ENCODE peak calls at places on chromosomes 7 and 10, in four cellular contexts. C is kidney tubule cell, V is head of caudate nucleus, W is T-helper 2 cell. O is an unnamed sample.

GRCh38 chr7:92595281-92595680 is 5.1 kb upstream of the FAM133B start:
- DNase-seq in C (peak; percentile 73), V (no peak), W (no peak), O (no peak)

GRCh38 chr10:805635-806305 is 116.3 kb upstream of the DIP2C start:
- DNase-seq in C (no peak), V (no peak), W (no peak), O (no peak)

GRCh38 chr7:431041-431440 is 88.6 kb downstream of the PDGFA start:
- DNase-seq in C (no peak), V (no peak), W (no peak), O (no peak)

GRCh38 chr7:97133166-97133565 is 15.7 kb downstream of the SDHAF3 start:
- DNase-seq in C (no peak), V (no peak), W (no peak), O (no peak)

GRCh38 chr7:92809397-92810241 is 26.8 kb downstream of the CDK6 start:
- DNase-seq in C (peak; percentile 91), V (peak; percentile 18), W (peak; percentile 97), O (peak; percentile 29)

GRCh38 chr7:124764071-124764846 is 1.3 kb downstream of the GPR37 start:
- DNase-seq in C (no peak), V (peak; percentile 28), W (no peak), O (no peak)

GRCh38 chr7:155531686-155532085 is 14.7 kb downstream of the CNPY1 start:
- DNase-seq in C (peak; percentile 71), V (no peak), W (no peak), O (no peak)

GRCh38 chr7:87816389-87816788 is 59.8 kb downstream of the SLC25A40 start:
- DNase-seq in C (peak; percentile 44), V (no peak), W (no peak), O (no peak)

GRCh38 chr10:12334186-12334530 is 15.2 kb upstream of the CAMK1D start:
- DNase-seq in C (no peak), V (no peak), W (no peak), O (no peak)

GRCh38 chr7:121544726-121545125 is 148.6 kb upstream of the FAM3C start:
- DNase-seq in C (peak; percentile 99), V (no peak), W (peak; percentile 78), O (no peak)

GRCh38 chr7:37718585-37718984 is 35.0 kb downstream of the GPR141 start:
- DNase-seq in C (no peak), V (no peak), W (peak; percentile 5), O (no peak)